ENCODE peak calls at places on chromosomes 12 and 14, in five cellular contexts. X is CD8-positive, alpha-beta T cell; P is psoas muscle; S is glutamatergic neuron; W is OCI-LY7. N is an unnamed sample.

GRCh38 chr14:36941783-36942521 is 230.5 kb downstream of the SLC25A21 start:
- DNase-seq in X (peak), P (peak), S (peak), W (peak), N (peak)

GRCh38 chr14:101889898-101890297 is 74.5 kb upstream of the DYNC1H1 start:
- DNase-seq in X (no peak), P (no peak), S (no peak), W (peak), N (no peak)

GRCh38 chr14:50649691-50650090 is 18.4 kb downstream of the SAV1 start:
- DNase-seq in X (no peak), P (no peak), S (no peak), W (peak), N (no peak)

GRCh38 chr12:124463341-124463861 is 104.0 kb downstream of the NCOR2 start:
- DNase-seq in X (no peak), P (no peak), S (no peak), W (no peak), N (peak)

GRCh38 chr12:6697584-6698351 is 2.8 kb downstream of the PIANP start:
- DNase-seq in X (no peak), P (no peak), S (peak), W (peak), N (no peak)

GRCh38 chr14:33765251-33765650 is 185.6 kb downstream of the EGLN3 start:
- DNase-seq in X (no peak), P (no peak), S (peak), W (no peak), N (no peak)

GRCh38 chr14:65850429-65851145 is 438.1 kb downstream of the FUT8 start:
- DNase-seq in X (no peak), P (no peak), S (no peak), W (no peak), N (no peak)

GRCh38 chr14:102975662-102976061 is 53.2 kb downstream of the AMN start:
- DNase-seq in X (no peak), P (no peak), S (no peak), W (no peak), N (no peak)

GRCh38 chr14:50123062-50123461 is 6.7 kb upstream of the VCPKMT start:
- DNase-seq in X (no peak), P (no peak), S (no peak), W (no peak), N (no peak)

GRCh38 chr12:128827724-128828123 is 4.0 kb upstream of the SLC15A4 start:
- DNase-seq in X (no peak), P (no peak), S (no peak), W (no peak), N (no peak)

GRCh38 chr12:49647827-49648721 is 24.7 kb downstream of the PRPF40B start:
- DNase-seq in X (no peak), P (no peak), S (no peak), W (no peak), N (no peak)

GRCh38 chr14:69673578-69674305 is 62.3 kb downstream of the SUSD6 start:
- DNase-seq in X (no peak), P (no peak), S (no peak), W (peak), N (no peak)

GRCh38 chr12:13135336-13136178 is 32.1 kb upstream of the GSG1 start:
- DNase-seq in X (no peak), P (peak), S (no peak), W (no peak), N (peak)

GRCh38 chr14:105903971-105904370 is 377.6 kb downstream of the TMEM121 start:
- DNase-seq in X (no peak), P (no peak), S (no peak), W (no peak), N (no peak)

GRCh38 chr14:68291820-68292219 is 472.2 kb downstream of the RAD51B start:
- DNase-seq in X (no peak), P (no peak), S (no peak), W (no peak), N (no peak)

GRCh38 chr12:123916729-123917128 is 55.9 kb downstream of the CCDC92 start:
- DNase-seq in X (no peak), P (no peak), S (no peak), W (no peak), N (no peak)

GRCh38 chr12:116533343-116534248 is 25.6 kb upstream of the MAP1LC3B2 start:
- DNase-seq in X (peak), P (peak), S (peak), W (peak), N (peak)

GRCh38 chr12:116529686-116530085 is 29.5 kb upstream of the MAP1LC3B2 start:
- DNase-seq in X (no peak), P (no peak), S (no peak), W (no peak), N (no peak)

GRCh38 chr12:116532986-116533342 is 26.2 kb upstream of the MAP1LC3B2 start:
- DNase-seq in X (no peak), P (no peak), S (no peak), W (no peak), N (peak)

GRCh38 chr12:116534341-116535121 is 24.6 kb upstream of the MAP1LC3B2 start:
- DNase-seq in X (no peak), P (no peak), S (peak), W (no peak), N (no peak)

DNA sequence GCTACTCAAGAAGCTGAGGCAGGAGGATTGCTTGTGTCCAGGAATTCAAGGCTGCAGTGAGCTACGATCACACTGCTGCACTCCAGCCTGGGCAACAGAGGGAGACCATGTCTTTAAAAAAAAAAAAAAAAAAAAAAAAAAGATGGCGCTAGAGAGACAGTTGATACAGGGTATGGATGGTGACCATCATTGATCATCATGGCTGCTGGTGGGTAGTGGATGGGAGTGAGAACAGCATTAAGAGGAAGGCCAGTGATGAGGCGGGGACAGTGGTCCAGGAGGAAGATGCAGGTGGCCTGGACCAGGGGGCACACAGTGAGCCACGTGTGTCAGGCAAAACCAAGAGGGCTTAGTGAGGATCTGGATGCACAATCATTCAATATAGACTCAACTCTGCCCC is 26.8 kb upstream of the MAP1LC3B2 start:
- DNase-seq in X (no peak), P (no peak), S (no peak), W (peak), N (no peak)
- TF ChIP-seq CTCF in X (no peak), P (no peak), S (no peak), W (peak), N (no peak)

DNA sequence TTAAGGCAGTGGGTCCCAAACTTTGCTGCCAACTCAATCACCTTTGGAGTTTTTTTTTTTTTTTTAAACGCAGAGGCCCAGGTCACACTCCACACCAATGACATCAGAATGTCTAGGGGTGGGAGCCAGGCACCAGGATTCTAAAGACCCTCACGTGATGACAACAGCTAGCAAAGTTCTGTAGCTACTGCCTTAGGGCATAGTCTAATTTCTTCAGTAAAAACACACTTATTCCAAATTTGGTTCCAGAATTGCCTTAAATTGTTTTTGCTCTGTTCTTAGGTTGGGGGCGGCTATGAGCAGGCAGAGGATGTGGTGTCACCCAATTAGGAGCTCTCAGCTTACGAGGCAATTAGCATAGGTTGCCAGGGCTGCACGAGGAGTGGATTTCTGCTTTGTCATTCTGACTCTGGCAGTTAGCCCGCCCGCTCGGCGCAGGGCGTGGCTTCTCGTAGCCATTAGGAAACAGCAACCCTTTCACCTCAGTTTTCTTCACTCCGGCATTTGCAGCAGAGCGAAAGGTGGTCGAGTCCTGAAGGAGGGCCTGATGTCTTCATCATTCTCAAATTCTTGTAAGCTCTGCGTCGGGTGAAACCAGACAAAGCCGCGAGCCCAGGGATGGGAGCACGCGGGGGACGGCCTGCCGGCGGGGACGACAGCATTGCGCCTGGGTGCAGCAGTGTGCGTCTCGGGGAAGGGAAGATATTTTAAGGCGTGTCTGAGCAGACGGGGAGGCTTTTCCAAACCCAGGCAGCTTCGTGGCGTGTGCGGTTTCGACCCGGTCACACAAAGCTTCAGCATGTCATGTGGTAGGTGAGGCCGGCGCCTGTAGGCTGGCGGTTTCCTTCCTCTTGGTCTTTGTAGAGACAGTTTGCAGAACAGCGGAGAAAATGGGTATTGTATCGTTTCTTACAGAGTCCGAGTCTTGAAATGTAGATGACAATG is 16.7 kb upstream of the EID3 start:
- DNase-seq in X (peak), P (peak), S (peak), W (peak), N (peak)
- TF ChIP-seq CTCF in X (no peak), P (no peak), S (no peak), W (peak), N (no peak)

GRCh38 chr14:97410667-97411286 is 613.6 kb downstream of the VRK1 start:
- DNase-seq in X (no peak), P (no peak), S (no peak), W (no peak), N (no peak)
- TF ChIP-seq CTCF in X (no peak), P (no peak), S (no peak), W (peak), N (no peak)

GRCh38 chr12:1632702-1633101 is 3.7 kb downstream of the WNT5B start:
- DNase-seq in X (no peak), P (no peak), S (no peak), W (no peak), N (no peak)

GRCh38 chr12:1628671-1629337 is at the start of gene WNT5B:
- DNase-seq in X (no peak), P (no peak), S (no peak), W (no peak), N (no peak)

GRCh38 chr12:1630081-1630826 is 1.2 kb downstream of the WNT5B start:
- DNase-seq in X (no peak), P (peak), S (peak), W (peak), N (peak)

GRCh38 chr12:1630827-1631591 is 2.0 kb downstream of the WNT5B start:
- DNase-seq in X (no peak), P (no peak), S (peak), W (no peak), N (no peak)

DNA sequence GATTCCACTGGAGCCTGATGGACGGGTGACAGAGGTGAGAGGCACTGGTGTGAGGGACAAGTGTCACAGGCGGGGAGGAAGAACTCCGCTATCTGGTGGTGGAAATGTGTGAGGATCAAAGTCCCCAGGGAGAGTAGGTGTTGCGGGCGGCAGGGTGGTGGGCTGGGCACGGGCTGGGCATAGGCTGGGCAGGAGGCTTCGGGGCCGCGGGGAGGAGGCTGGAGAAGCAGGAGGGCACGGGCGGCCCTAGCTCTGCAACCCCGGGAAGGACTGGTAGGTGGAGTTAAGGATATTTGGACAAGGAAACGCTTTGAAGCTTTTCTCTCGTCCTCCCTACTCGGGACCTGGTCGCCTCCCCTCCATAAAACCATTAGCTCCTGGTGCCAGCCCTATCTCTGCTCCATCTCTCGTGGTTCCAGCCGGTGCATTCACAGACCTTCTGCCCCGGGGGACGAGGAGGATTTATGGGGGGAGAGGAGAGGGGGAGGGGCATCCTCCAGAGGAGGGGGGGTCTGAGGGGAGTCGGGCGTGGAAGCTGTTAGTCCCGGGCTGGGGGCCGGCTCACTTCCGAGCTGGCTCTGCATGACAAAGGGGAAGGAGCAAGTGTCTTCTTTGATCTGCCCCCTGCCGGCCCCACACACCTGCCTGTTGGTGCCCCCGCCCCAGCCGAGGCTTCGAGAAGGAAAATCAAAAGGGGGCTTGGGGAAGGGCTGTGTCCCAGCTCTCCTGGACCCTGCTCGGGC is 478 bp downstream of the WNT5B start:
- DNase-seq in X (no peak), P (no peak), S (peak), W (peak), N (no peak)
- TF ChIP-seq CTCF in X (no peak), P (no peak), S (no peak), W (peak), N (no peak)

DNA sequence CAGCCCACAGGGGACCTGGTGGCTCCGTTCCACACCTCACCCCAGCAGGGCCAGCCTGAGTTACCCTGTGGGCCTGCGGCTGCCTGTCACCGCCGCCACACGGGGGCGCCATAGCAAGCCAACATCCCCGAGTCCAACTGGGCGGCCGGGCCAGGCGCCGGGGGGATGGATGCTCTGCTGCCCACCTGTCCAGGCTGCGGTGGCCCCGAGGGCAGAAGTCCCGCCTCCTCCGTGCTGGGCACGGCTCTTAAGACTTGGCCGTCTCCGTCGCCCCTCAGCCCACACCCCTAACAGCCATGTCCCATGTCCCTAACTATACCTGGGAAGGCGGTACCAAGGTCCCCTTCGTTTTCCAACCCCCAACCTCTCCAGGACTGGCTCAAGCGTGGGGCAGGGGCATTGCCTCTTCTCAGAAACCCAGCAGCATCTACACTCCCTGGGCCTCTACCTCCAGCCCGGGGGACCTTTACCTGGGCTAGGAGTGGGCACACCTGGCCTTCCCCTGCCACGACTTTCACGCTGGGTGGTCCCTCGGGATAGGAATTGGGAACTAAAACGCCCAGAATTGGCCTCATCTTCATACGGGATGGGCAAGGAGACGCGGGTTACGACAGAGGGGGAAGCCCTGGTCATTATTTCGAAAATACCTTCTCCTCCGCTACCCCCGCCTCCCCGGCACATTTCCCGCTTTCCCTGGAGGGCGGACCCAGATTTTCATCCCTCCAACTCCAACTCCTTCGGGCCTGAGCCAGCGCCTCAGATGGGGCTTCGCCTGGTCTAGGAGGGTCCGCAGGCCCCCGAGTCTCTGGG is 1.1 kb upstream of the CYP46A1 start:
- DNase-seq in X (peak), P (peak), S (peak), W (peak), N (peak)
- TF ChIP-seq CTCF in X (peak), P (peak), S (peak), W (peak), N (peak)

GRCh38 chr12:106732890-106733289 is 41.6 kb upstream of the RIC8B start:
- DNase-seq in X (no peak), P (no peak), S (no peak), W (no peak), N (no peak)

GRCh38 chr12:106733660-106734059 is 40.8 kb upstream of the RIC8B start:
- DNase-seq in X (no peak), P (no peak), S (no peak), W (no peak), N (no peak)

GRCh38 chr12:106739815-106740552 is 34.5 kb upstream of the RIC8B start:
- DNase-seq in X (no peak), P (no peak), S (no peak), W (no peak), N (no peak)

GRCh38 chr12:106739318-106739717 is 35.2 kb upstream of the RIC8B start:
- DNase-seq in X (no peak), P (no peak), S (no peak), W (no peak), N (no peak)

DNA sequence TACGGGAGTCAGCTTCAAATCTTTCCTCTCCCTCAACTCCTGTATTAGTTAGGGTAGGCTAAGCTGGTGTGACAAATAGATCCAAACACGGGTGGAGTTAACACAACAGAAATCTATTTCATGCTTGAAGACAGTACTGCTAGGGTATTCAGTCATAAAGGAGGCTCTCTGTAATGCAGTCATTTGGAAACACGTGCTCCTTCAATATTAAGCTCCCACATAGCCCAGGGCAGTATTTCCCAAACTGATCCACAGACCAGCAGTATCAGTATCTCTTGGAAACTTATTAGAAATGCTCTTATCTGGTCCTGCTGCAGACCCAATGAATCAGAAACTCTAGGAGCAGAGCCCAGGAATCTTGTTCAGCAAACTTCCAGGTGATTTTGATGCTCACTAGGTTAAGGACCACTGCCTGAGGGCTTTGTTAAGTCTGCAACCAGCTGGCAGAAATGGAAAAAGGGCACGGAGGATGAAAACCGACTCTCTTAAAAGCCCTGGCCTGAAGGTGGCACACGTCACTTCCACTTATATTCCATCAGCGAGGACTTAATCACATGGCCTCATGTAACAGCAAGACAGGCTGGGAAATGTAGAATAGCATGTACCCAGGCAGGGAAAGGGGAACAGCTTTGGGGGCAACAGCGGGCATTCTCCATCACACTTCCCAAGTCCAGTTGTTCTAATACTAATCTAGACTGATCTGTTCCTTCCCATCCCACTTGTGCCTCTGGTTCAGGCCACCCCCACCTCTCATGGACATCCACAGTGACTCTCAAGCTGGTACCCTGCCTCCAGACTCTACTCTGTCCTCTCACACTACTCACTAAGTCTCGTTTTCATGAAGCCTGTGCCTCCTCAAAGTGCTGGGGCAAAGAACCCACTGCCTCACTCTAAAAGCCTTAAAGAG is 38.2 kb upstream of the RIC8B start:
- DNase-seq in X (no peak), P (no peak), S (no peak), W (peak), N (no peak)
- TF ChIP-seq CTCF in X (no peak), P (peak), S (no peak), W (peak), N (no peak)

GRCh38 chr12:102876883-102877282 is 40.2 kb downstream of the PAH start:
- DNase-seq in X (no peak), P (no peak), S (peak), W (no peak), N (no peak)
- TF ChIP-seq CTCF in X (no peak), P (no peak), S (peak), W (peak), N (no peak)

GRCh38 chr12:55663391-55663790 is 26.7 kb downstream of the OR10P1 start:
- DNase-seq in X (no peak), P (no peak), S (no peak), W (no peak), N (no peak)

GRCh38 chr12:55658212-55658611 is 21.5 kb downstream of the OR10P1 start:
- DNase-seq in X (no peak), P (no peak), S (no peak), W (no peak), N (no peak)

GRCh38 chr12:55658635-55659391 is 22.1 kb downstream of the OR10P1 start:
- DNase-seq in X (no peak), P (no peak), S (no peak), W (no peak), N (no peak)

GRCh38 chr12:55657282-55657681 is 20.6 kb downstream of the OR10P1 start:
- DNase-seq in X (no peak), P (no peak), S (no peak), W (no peak), N (no peak)

GRCh38 chr12:55659486-55660385 is 23.0 kb downstream of the OR10P1 start:
- DNase-seq in X (no peak), P (no peak), S (no peak), W (peak), N (peak)
- TF ChIP-seq CTCF in X (no peak), P (peak), S (no peak), W (peak), N (no peak)

GRCh38 chr12:46437411-46437810 is 64.8 kb upstream of the SLC38A2 start:
- DNase-seq in X (no peak), P (no peak), S (no peak), W (no peak), N (no peak)
- TF ChIP-seq CTCF in X (no peak), P (no peak), S (no peak), W (no peak), N (no peak)